ENCODE peak calls at places on chromosome 9, in nine cellular contexts. G is HS-5; S is HTR-8/SVneo; O is NCI-H748 treated with DMSO at 0.1 percent for 48 hours; V is GM10248; H is T-cell; U is central memory CD4-positive, alpha-beta T cell; E is activated CD8-positive, alpha-beta memory T cell treated with anti-CD3 and anti-CD28 coated beads for 24 hours; N is Ammon's horn. A is an unnamed sample.

GRCh38 chr9:105500108-105500766 is 52.4 kb downstream of the FSD1L start:
- DNase-seq in G (no peak), S (no peak), O (no peak), V (peak; percentile 62), H (no peak), U (no peak), E (no peak), N (no peak), A (no peak)

GRCh38 chr9:125428060-125428481 is 166.4 kb downstream of the GAPVD1 start:
- DNase-seq in G (no peak), S (peak; percentile 40), O (no peak), V (peak; percentile 76), H (no peak), U (no peak), E (no peak), N (no peak), A (no peak)

GRCh38 chr9:114370251-114370984 is 17.4 kb downstream of the AKNA start:
- DNase-seq in G (no peak), S (no peak), O (no peak), V (no peak), H (no peak), U (no peak), E (no peak), N (peak; percentile 57), A (peak; percentile 50)

GRCh38 chr9:135088348-135088978 is 995 bp downstream of the OLFM1 start:
- DNase-seq in G (no peak), S (no peak), O (no peak), V (no peak), H (no peak), U (no peak), E (no peak), N (no peak), A (no peak)

GRCh38 chr9:19642256-19642655 is 146.6 kb downstream of the SLC24A2 start:
- DNase-seq in G (no peak), S (no peak), O (no peak), V (no peak), H (no peak), U (no peak), E (no peak), N (peak; percentile 87), A (no peak)

GRCh38 chr9:123550797-123551196 is 194.8 kb downstream of the CRB2 start:
- DNase-seq in G (no peak), S (no peak), O (no peak), V (no peak), H (no peak), U (no peak), E (no peak), N (peak; percentile 36), A (no peak)

GRCh38 chr9:110153431-110153830 is 54.5 kb downstream of the C9orf152 start:
- DNase-seq in G (no peak), S (no peak), O (no peak), V (no peak), H (no peak), U (no peak), E (no peak), N (no peak), A (no peak)

GRCh38 chr9:1044643-1045042 is 5.5 kb upstream of the DMRT2 start:
- DNase-seq in G (no peak), S (no peak), O (no peak), V (no peak), H (no peak), U (no peak), E (no peak), N (no peak), A (no peak)

GRCh38 chr9:100445161-100445902 is 18.4 kb downstream of the MSANTD3 start:
- DNase-seq in G (no peak), S (no peak), O (no peak), V (no peak), H (no peak), U (no peak), E (no peak), N (no peak), A (no peak)

GRCh38 chr9:73183917-73184861 is 32.5 kb downstream of the ANXA1 start:
- DNase-seq in G (no peak), S (peak; percentile 13), O (peak; percentile 75), V (peak; percentile 18), H (no peak), U (peak; percentile 52), E (no peak), N (peak; percentile 44), A (peak; percentile 69)

GRCh38 chr9:92066131-92066530 is 49.1 kb downstream of the SPTLC1 start:
- DNase-seq in G (no peak), S (no peak), O (no peak), V (no peak), H (no peak), U (no peak), E (no peak), N (no peak), A (no peak)

GRCh38 chr9:132319421-132320110 is 35.2 kb downstream of the SETX start:
- DNase-seq in G (no peak), S (no peak), O (no peak), V (no peak), H (no peak), U (no peak), E (no peak), N (no peak), A (no peak)